ENCODE peak calls at places on chromosomes 4 and X, in five cellular contexts. N, W, Y, D and T are unnamed samples.

GRCh38 chr4:5137927-5138326 is 86.6 kb downstream of the STK32B start:
- DNase-seq in Y (no peak), N (no peak), W (no peak), D (no peak), T (no peak)

GRCh38 chr4:121018543-121018942 is 53.8 kb downstream of the NDNF start:
- DNase-seq in Y (no peak), N (no peak), W (no peak), D (no peak), T (no peak)

GRCh38 chr4:16029886-16030285 is 53.9 kb downstream of the PROM1 start:
- DNase-seq in N (no peak), D (no peak), W (no peak), Y (no peak), T (no peak)

GRCh38 chr4:13427599-13428325 is 56.4 kb downstream of the RAB28 start:
- DNase-seq in Y (no peak), D (no peak), N (no peak), W (no peak), T (no peak)

GRCh38 chrX:133921764-133922389 is 63.5 kb downstream of the GPC3 start:
- DNase-seq in W (no peak), N (peak; percentile 14), D (peak; percentile 72), Y (peak; percentile 61), T (peak; percentile 43)

GRCh38 chrX:33133320-33133719 is 78.0 kb downstream of the DMD start:
- DNase-seq in W (no peak), N (no peak), Y (no peak), D (no peak), T (no peak)

GRCh38 chr4:82643994-82644730 is 82.4 kb upstream of the TMEM150C start:
- DNase-seq in D (no peak), N (no peak), Y (no peak), W (no peak), T (no peak)

GRCh38 chr4:185912779-185913178 is 100.8 kb upstream of the SORBS2 start:
- DNase-seq in Y (peak; percentile 53), N (no peak), D (no peak), W (no peak), T (no peak)

GRCh38 chr4:81604683-81605082 is 133.0 kb upstream of the RASGEF1B start:
- DNase-seq in N (no peak), Y (no peak), W (no peak), D (no peak), T (no peak)

GRCh38 chrX:134183665-134184064 is 53.3 kb upstream of the CCDC160 start:
- DNase-seq in Y (no peak), D (no peak), N (no peak), W (no peak), T (no peak)

GRCh38 chr4:167144605-167145004 is 89.7 kb downstream of the SPOCK3 start:
- DNase-seq in D (no peak), Y (no peak), N (no peak), W (no peak), T (no peak)

GRCh38 chr4:69156913-69157312 is 57.6 kb downstream of the UGT2B11 start:
- DNase-seq in W (no peak), N (no peak), Y (no peak), D (peak; percentile 21), T (no peak)

GRCh38 chr4:185792384-185793146 is 19.4 kb downstream of the SORBS2 start:
- DNase-seq in D (no peak), Y (no peak), W (no peak), N (no peak), T (no peak)

GRCh38 chrX:118847676-118848075 is 24.1 kb downstream of the ZCCHC12 start:
- DNase-seq in D (no peak), W (no peak), Y (peak; percentile 52), N (no peak), T (no peak)

GRCh38 chrX:123835661-123836371 is 24.0 kb upstream of the XIAP start:
- DNase-seq in W (no peak), Y (no peak), D (no peak), N (no peak), T (no peak)